ENCODE peak calls at places on chromosomes 13 and 19, in seven cellular contexts. One of them, this sample, is unnamed.

GRCh38 chr13:51280379-51280940 is 58.3 kb downstream of the FAM124A start:
- DNase-seq in Peyer's patch: no peak
- DNase-seq in right cardiac atrium: no peak
- DNase-seq in SJSA1: no peak
- DNase-seq in skeletal muscle cell: no peak
- DNase-seq in globus pallidus: no peak
- DNase-seq in AG09309: no peak
- DNase-seq in this sample: no peak

GRCh38 chr13:20141238-20142018 is 19.4 kb downstream of the GJA3 start:
- DNase-seq in AG09309: no peak
- DNase-seq in skeletal muscle cell: no peak
- DNase-seq in Peyer's patch: no peak
- DNase-seq in globus pallidus: no peak
- DNase-seq in right cardiac atrium: peak
- DNase-seq in SJSA1: no peak
- DNase-seq in this sample: no peak

GRCh38 chr13:46668906-46669525 is 116.0 kb downstream of the LRCH1 start:
- DNase-seq in skeletal muscle cell: no peak
- DNase-seq in Peyer's patch: no peak
- DNase-seq in right cardiac atrium: no peak
- DNase-seq in globus pallidus: no peak
- DNase-seq in SJSA1: peak
- DNase-seq in AG09309: no peak
- DNase-seq in this sample: no peak

GRCh38 chr13:23922005-23922932 is 25.0 kb upstream of the C1QTNF9B start:
- DNase-seq in globus pallidus: no peak
- DNase-seq in Peyer's patch: no peak
- DNase-seq in skeletal muscle cell: no peak
- DNase-seq in right cardiac atrium: no peak
- DNase-seq in SJSA1: no peak
- DNase-seq in AG09309: no peak
- DNase-seq in this sample: peak

GRCh38 chr13:114064516-114065140 is 67.8 kb downstream of the RASA3 start:
- DNase-seq in Peyer's patch: no peak
- DNase-seq in skeletal muscle cell: no peak
- DNase-seq in right cardiac atrium: peak
- DNase-seq in globus pallidus: peak
- DNase-seq in AG09309: no peak
- DNase-seq in SJSA1: peak
- DNase-seq in this sample: no peak

GRCh38 chr19:4867534-4868285 is at the start of gene PLIN3:
- DNase-seq in AG09309: peak
- DNase-seq in right cardiac atrium: peak
- DNase-seq in SJSA1: peak
- DNase-seq in skeletal muscle cell: peak
- DNase-seq in Peyer's patch: peak
- DNase-seq in globus pallidus: peak
- DNase-seq in this sample: peak

GRCh38 chr13:33316890-33317289 is 31.3 kb upstream of the STARD13 start:
- DNase-seq in AG09309: no peak
- DNase-seq in right cardiac atrium: no peak
- DNase-seq in skeletal muscle cell: no peak
- DNase-seq in globus pallidus: no peak
- DNase-seq in SJSA1: no peak
- DNase-seq in Peyer's patch: no peak
- DNase-seq in this sample: no peak

GRCh38 chr19:18698321-18699167 is 15.1 kb downstream of the CRTC1 start:
- DNase-seq in globus pallidus: no peak
- DNase-seq in SJSA1: no peak
- DNase-seq in skeletal muscle cell: no peak
- DNase-seq in Peyer's patch: no peak
- DNase-seq in AG09309: no peak
- DNase-seq in right cardiac atrium: no peak
- DNase-seq in this sample: no peak

GRCh38 chr13:46751811-46752635 is 44.9 kb downstream of the ESD start:
- DNase-seq in SJSA1: no peak
- DNase-seq in AG09309: peak
- DNase-seq in globus pallidus: peak
- DNase-seq in right cardiac atrium: no peak
- DNase-seq in Peyer's patch: peak
- DNase-seq in skeletal muscle cell: no peak
- DNase-seq in this sample: no peak

GRCh38 chr13:41364043-41364442 is 53.0 kb downstream of the NAA16 start:
- DNase-seq in AG09309: no peak
- DNase-seq in SJSA1: no peak
- DNase-seq in Peyer's patch: no peak
- DNase-seq in globus pallidus: no peak
- DNase-seq in skeletal muscle cell: no peak
- DNase-seq in right cardiac atrium: no peak
- DNase-seq in this sample: no peak

GRCh38 chr13:91017669-91018053 is 329.8 kb upstream of the MIR17HG start:
- DNase-seq in Peyer's patch: no peak
- DNase-seq in right cardiac atrium: peak
- DNase-seq in SJSA1: no peak
- DNase-seq in globus pallidus: no peak
- DNase-seq in AG09309: no peak
- DNase-seq in skeletal muscle cell: no peak
- DNase-seq in this sample: peak

GRCh38 chr19:339262-339887 is 5.2 kb downstream of the MIER2 start:
- DNase-seq in globus pallidus: no peak
- DNase-seq in Peyer's patch: no peak
- DNase-seq in right cardiac atrium: no peak
- DNase-seq in skeletal muscle cell: no peak
- DNase-seq in AG09309: no peak
- DNase-seq in SJSA1: no peak
- DNase-seq in this sample: no peak

GRCh38 chr13:35475960-35476943 is at the start of gene MAB21L1:
- DNase-seq in skeletal muscle cell: no peak
- DNase-seq in right cardiac atrium: peak
- DNase-seq in AG09309: no peak
- DNase-seq in globus pallidus: peak
- DNase-seq in SJSA1: peak
- DNase-seq in Peyer's patch: no peak
- DNase-seq in this sample: no peak